ENCODE peak calls at places on chromosome 14, in eight cellular contexts. F is lower leg skin, R is D721Med, S is GM13977, C is B cell, L is astrocyte of the spinal cord, W is HCT116, Q is body of pancreas. X is an unnamed sample.

GRCh38 chr14:92846162-92846897 is 52.2 kb downstream of the GOLGA5 start:
- DNase-seq in C (no peak), S (peak), L (peak), W (peak), R (no peak), Q (peak), F (no peak), X (peak)

GRCh38 chr14:24064091-24064795 is 7.1 kb upstream of the CPNE6 start:
- DNase-seq in C (no peak), S (no peak), F (no peak), R (peak), W (no peak), Q (no peak), L (no peak), X (no peak)

GRCh38 chr14:69818760-69819191 is 21.7 kb upstream of the SLC10A1 start:
- DNase-seq in W (peak), L (peak), C (peak), S (peak), R (peak), F (peak), Q (peak), X (peak)

GRCh38 chr14:34426313-34427295 is 35.4 kb downstream of the SPTSSA start:
- DNase-seq in W (no peak), S (no peak), F (no peak), Q (peak), C (no peak), R (no peak), L (no peak), X (no peak)

GRCh38 chr14:68705741-68706283 is 87.1 kb downstream of the ZFP36L1 start:
- DNase-seq in W (no peak), L (no peak), F (peak), C (no peak), R (no peak), S (no peak), Q (no peak), X (no peak)

GRCh38 chr14:101183376-101184103 is 280.0 kb upstream of the RTL1 start:
- DNase-seq in L (no peak), Q (no peak), R (no peak), W (no peak), C (peak), S (peak), F (no peak), X (no peak)

GRCh38 chr14:51251486-51251885 is 11.4 kb downstream of the TMX1 start:
- DNase-seq in R (no peak), W (no peak), S (no peak), Q (no peak), L (no peak), F (no peak), C (no peak), X (no peak)

GRCh38 chr14:35161231-35161630 is 38.9 kb downstream of the PRORP start:
- DNase-seq in S (no peak), R (no peak), W (no peak), C (no peak), L (no peak), F (no peak), Q (no peak), X (no peak)

GRCh38 chr14:100558966-100559365 is 28.3 kb downstream of the BEGAIN start:
- DNase-seq in W (no peak), Q (no peak), L (no peak), S (no peak), R (no peak), F (no peak), C (no peak), X (no peak)

GRCh38 chr14:77133718-77134338 is 7.8 kb downstream of the ZDHHC22 start:
- DNase-seq in C (peak), L (peak), S (peak), R (no peak), F (no peak), W (no peak), Q (peak), X (peak)

GRCh38 chr14:51977075-51977474 is 12.3 kb upstream of the RTRAF start:
- DNase-seq in L (no peak), W (no peak), C (no peak), S (no peak), Q (no peak), F (no peak), R (no peak), X (no peak)

GRCh38 chr14:70212752-70213151 is 24.0 kb upstream of the SLC8A3 start:
- DNase-seq in F (no peak), Q (peak), C (no peak), W (no peak), R (no peak), S (no peak), L (no peak), X (no peak)

GRCh38 chr14:20274062-20274461 is 31.7 kb downstream of the TTC5 start:
- DNase-seq in C (no peak), Q (no peak), W (no peak), F (no peak), S (no peak), L (no peak), R (no peak), X (no peak)

GRCh38 chr14:37198907-37199306 is 1.2 kb downstream of the MIPOL1 start:
- DNase-seq in C (no peak), W (no peak), Q (no peak), S (no peak), L (no peak), R (no peak), F (no peak), X (no peak)

GRCh38 chr14:37196604-37197420 is 925 bp upstream of the MIPOL1 start:
- DNase-seq in F (no peak), Q (no peak), R (no peak), C (no peak), W (no peak), S (no peak), L (no peak), X (no peak)

GRCh38 chr14:37198273-37198598 is 499 bp downstream of the MIPOL1 start:
- DNase-seq in R (no peak), C (no peak), F (no peak), W (no peak), S (no peak), Q (no peak), L (no peak), X (no peak)

GRCh38 chr14:37195327-37195726 is 2.4 kb upstream of the MIPOL1 start:
- DNase-seq in R (no peak), L (peak), C (no peak), W (no peak), F (no peak), S (no peak), Q (no peak), X (peak)

GRCh38 chr14:37197421-37198272 is at the start of gene MIPOL1:
- DNase-seq in R (peak), C (no peak), L (peak), S (no peak), W (peak), F (peak), Q (peak), X (peak)
- TF ChIP-seq CTCF in R (peak), C (no peak), L (peak), S (no peak), W (peak), F (peak), Q (peak), X (peak)

GRCh38 chr14:99199854-99200653 is 71.9 kb downstream of the BCL11B start:
- DNase-seq in C (no peak), S (no peak), F (no peak), L (no peak), Q (no peak), R (no peak), W (no peak), X (no peak)
- TF ChIP-seq CTCF in C (no peak), S (no peak), F (no peak), L (peak), Q (no peak), R (no peak), W (no peak), X (peak)

DNA sequence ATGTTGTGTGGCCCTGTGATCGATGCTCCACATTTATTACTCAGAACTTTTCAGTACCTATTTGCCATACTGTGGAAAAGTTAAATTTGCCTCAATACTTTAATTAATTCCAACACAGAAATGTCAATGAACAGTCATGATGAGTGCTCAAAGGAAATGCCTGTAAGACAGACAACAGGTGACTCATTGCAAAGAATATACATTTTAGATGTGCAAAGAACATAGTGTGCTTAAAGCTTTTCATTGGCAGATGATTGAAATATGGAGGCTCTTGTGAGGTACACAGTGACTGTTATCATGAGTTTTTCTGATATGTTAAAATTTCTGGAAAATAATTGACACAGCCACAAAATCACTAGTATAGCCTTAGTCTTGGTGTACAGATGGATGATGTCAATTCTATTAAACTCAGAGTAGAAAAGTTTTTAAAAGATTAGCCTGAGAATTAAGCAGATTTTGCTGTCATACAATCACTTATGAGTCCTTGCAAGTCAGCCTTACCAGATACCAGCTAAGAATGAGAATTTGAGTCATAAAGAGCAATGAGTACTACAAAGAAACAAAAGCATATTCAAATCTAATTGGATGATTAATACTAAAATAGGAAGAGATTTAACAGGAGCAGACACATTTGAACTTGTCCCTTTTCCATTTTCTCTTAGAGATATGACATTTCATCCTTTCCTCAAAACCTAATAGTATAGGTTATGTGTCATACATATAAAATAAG is 544.1 kb downstream of the KCNH5 start:
- DNase-seq in W (no peak), L (no peak), Q (no peak), S (no peak), C (no peak), R (no peak), F (no peak), X (no peak)
- TF ChIP-seq CTCF in W (no peak), L (no peak), Q (no peak), S (no peak), C (no peak), R (no peak), F (no peak), X (no peak)

GRCh38 chr14:22412936-22413411 is 176.1 kb downstream of the DAD1 start:
- DNase-seq in C (no peak), F (no peak), L (peak), Q (no peak), S (no peak), R (no peak), W (no peak), X (no peak)
- TF ChIP-seq CTCF in C (no peak), F (no peak), L (peak), Q (no peak), S (no peak), R (no peak), W (no peak), X (no peak)

DNA sequence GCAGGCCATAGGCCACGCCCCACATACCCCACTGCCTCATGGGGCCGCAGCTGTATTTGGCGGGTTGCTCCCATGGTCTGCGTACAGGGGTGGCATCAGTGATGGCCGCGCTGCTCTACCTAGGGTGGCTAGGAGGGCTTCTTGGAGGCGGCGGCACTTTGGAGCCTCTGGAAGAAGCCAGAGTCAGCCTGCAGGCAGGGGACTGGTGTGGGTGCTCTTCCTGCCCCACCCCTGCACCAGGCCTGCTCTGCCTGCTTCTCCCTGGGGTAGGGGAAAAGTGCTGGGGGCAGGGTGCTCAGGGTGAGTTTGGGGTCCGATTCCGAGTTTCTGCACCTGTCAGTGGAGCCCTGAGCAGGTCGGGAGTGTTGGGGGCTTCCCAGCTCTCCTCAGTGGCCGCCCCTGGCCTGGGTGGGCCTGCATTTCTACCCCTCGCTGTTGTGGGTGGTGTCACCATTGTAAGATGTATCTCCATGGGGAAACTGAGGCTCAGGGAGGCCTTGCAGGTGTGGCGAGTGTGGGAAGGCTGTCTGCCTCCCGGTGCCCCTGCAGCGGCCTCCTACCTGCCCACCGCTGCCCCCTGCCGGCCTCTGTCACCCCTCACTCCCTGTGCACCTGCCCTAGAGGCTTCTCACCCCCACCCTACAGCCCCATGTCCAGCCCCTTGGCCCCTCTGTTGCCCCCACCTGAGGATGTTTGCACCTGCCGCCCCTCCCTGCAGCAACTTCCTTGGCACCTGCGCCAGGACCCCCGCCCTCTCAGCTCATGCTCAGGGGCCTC is 5.5 kb downstream of the CEP170B start:
- DNase-seq in Q (peak), C (peak), W (no peak), S (no peak), R (no peak), L (no peak), F (no peak), X (no peak)
- TF ChIP-seq CTCF in Q (peak), C (peak), W (peak), S (peak), R (peak), L (peak), F (no peak), X (peak)

DNA sequence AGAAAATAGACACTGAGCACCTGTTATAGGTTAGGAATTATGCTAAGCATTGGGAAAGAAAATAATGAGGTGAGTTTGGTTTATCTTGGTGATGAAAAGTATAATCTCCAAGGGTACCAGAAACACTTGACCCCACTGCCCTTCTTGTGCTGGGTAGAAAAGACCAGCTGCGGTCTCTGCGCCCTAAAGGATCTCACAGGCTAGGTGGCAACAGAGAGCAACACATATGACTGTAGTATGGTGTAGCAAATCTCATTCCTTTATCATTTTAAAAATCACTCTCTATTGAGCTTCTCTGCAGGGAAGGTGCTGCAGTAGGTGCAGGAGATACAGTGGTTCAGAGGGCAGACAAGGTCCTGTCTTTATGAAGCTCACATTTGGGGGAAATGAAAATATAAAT is 26.1 kb downstream of the NRXN3 start:
- DNase-seq in F (no peak), S (no peak), C (no peak), W (no peak), R (no peak), Q (no peak), L (no peak), X (no peak)
- TF ChIP-seq CTCF in F (no peak), S (no peak), C (no peak), W (no peak), R (no peak), Q (no peak), L (no peak), X (no peak)

DNA sequence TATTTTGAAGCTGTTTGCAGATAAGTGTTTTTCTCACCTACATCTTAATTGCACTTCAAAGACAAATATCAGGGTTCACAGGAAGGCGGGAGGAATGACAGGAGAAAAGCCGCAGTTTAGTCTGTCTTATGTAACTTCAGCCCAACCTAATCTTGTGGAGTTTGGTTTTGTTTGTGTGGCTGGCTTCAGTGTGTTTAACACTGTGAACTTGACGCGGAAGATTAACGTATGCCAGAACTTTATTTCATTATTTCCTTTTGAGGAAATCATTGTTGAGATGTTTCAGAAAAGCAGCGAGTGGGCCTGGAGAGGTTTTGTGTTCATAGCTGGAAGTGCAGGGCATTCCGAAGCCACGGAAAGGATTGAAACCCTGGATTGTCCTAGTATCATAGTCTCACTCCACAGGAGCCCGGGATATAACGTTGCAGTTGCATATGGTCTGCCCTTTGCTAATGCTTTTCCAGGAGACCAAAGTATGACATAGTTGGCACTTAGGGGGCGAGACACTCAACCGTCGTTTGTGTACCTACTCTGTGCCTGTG is 2.0 kb downstream of the PELI2 start:
- DNase-seq in S (no peak), L (peak), W (no peak), Q (peak), F (no peak), R (no peak), C (no peak), X (peak)
- TF ChIP-seq CTCF in S (no peak), L (no peak), W (no peak), Q (no peak), F (no peak), R (no peak), C (no peak), X (no peak)

DNA sequence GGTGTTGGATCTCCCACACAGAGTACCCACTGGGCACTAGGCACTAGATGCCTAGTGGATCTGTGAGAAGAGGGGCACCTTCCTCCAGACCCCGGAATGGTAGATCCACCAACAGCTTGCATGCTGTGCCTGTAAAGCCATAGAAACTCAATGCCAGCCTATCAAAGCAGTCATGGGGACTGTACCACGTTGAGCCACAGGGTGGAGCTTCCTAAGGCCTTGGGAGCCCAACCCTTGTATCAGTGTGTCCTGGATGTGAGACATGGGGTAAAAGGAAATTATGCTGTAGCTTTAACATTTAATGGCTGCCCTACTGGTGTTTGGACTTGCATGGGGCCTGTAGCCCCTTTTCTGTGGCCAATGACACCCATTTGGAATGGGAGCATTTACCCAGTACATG is 1024.9 kb downstream of the TMEM121 start:
- DNase-seq in S (no peak), C (no peak), L (no peak), W (no peak), Q (no peak), F (no peak), R (no peak), X (no peak)
- TF ChIP-seq CTCF in S (peak), C (no peak), L (no peak), W (no peak), Q (no peak), F (no peak), R (no peak), X (no peak)

GRCh38 chr14:65824978-65825299 is 412.4 kb downstream of the FUT8 start:
- DNase-seq in F (no peak), L (no peak), W (no peak), R (no peak), C (no peak), Q (no peak), S (no peak), X (no peak)

GRCh38 chr14:65821224-65821753 is 408.8 kb downstream of the FUT8 start:
- DNase-seq in L (no peak), C (no peak), Q (no peak), W (no peak), S (no peak), F (no peak), R (no peak), X (no peak)

GRCh38 chr14:65827520-65827919 is 415.0 kb downstream of the FUT8 start:
- DNase-seq in Q (no peak), C (no peak), F (no peak), S (no peak), W (no peak), R (no peak), L (no peak), X (no peak)

GRCh38 chr14:65826946-65827345 is 414.4 kb downstream of the FUT8 start:
- DNase-seq in R (no peak), W (no peak), C (no peak), F (no peak), S (no peak), L (no peak), Q (no peak), X (no peak)

GRCh38 chr14:65824285-65824977 is 411.9 kb downstream of the FUT8 start:
- DNase-seq in R (peak), F (peak), Q (peak), W (peak), C (peak), S (peak), L (peak), X (peak)
- TF ChIP-seq CTCF in R (peak), F (no peak), Q (peak), W (peak), C (peak), S (peak), L (peak), X (peak)